ENCODE peak calls at places on chromosomes 7 and 10, in seven cellular contexts. O, Q, L, D, T, C and F are unnamed samples.
A peak's percentile ranks its signal among the peaks of the same experiment; 100 is the strongest.

GRCh38 chr10:3119796-3120459 is 52.6 kb downstream of the PFKP start:
- DNase-seq in O (peak; percentile 60), Q (peak; percentile 39), L (peak; percentile 19), D (no peak), T (peak; percentile 74), C (peak; percentile 47), F (no peak)

GRCh38 chr10:36446873-36447272 is 678.5 kb upstream of the ANKRD30A start:
- DNase-seq in O (no peak), Q (peak; percentile 60), L (no peak), D (no peak), T (no peak), C (no peak), F (no peak)

GRCh38 chr10:110774069-110775021 is 97.4 kb upstream of the PDCD4 start:
- DNase-seq in O (no peak), Q (no peak), L (peak; percentile 87), D (no peak), T (peak; percentile 92), C (peak; percentile 84), F (no peak)

GRCh38 chr7:101681170-101682007 is 52.3 kb upstream of the MYL10 start:
- DNase-seq in O (no peak), Q (no peak), L (peak; percentile 90), D (no peak), T (peak; percentile 95), C (no peak), F (peak; percentile 12)

GRCh38 chr10:126059101-126059826 is 162.9 kb downstream of the FANK1 start:
- DNase-seq in O (no peak), Q (no peak), L (peak; percentile 90), D (no peak), T (peak; percentile 90), C (no peak), F (no peak)

GRCh38 chr10:130026670-130027456 is 62.8 kb upstream of the EBF3 start:
- DNase-seq in O (no peak), Q (no peak), L (no peak), D (no peak), T (no peak), C (no peak), F (no peak)

GRCh38 chr7:55250313-55250712 is 114.8 kb upstream of the LANCL2 start:
- DNase-seq in O (peak; percentile 84), Q (peak; percentile 45), L (no peak), D (no peak), T (peak; percentile 42), C (peak; percentile 53), F (no peak)

GRCh38 chr7:12257582-12257981 is 46.5 kb downstream of the TMEM106B start:
- DNase-seq in O (no peak), Q (no peak), L (peak; percentile 39), D (no peak), T (peak; percentile 58), C (no peak), F (no peak)

GRCh38 chr10:129800-130199 is 5.5 kb upstream of the ZMYND11 start:
- DNase-seq in O (no peak), Q (no peak), L (no peak), D (no peak), T (peak; percentile 18), C (no peak), F (no peak)

GRCh38 chr10:109327266-109327665 is 596.0 kb downstream of the XPNPEP1 start:
- DNase-seq in O (no peak), Q (no peak), L (peak; percentile 45), D (no peak), T (no peak), C (no peak), F (no peak)

GRCh38 chr10:115941247-115941840 is 331.7 kb downstream of the GFRA1 start:
- DNase-seq in O (no peak), Q (no peak), L (no peak), D (no peak), T (peak; percentile 34), C (no peak), F (no peak)

GRCh38 chr10:5893321-5893720 is 3.3 kb downstream of the FBH1 start:
- DNase-seq in O (no peak), Q (peak; percentile 52), L (no peak), D (no peak), T (no peak), C (no peak), F (no peak)

GRCh38 chr10:12588091-12588850 is 238.9 kb downstream of the CAMK1D start:
- DNase-seq in O (no peak), Q (no peak), L (peak; percentile 43), D (no peak), T (peak; percentile 36), C (no peak), F (no peak)

GRCh38 chr7:44184221-44184873 is 4.9 kb downstream of the GCK start:
- DNase-seq in O (no peak), Q (no peak), L (peak; percentile 89), D (no peak), T (peak; percentile 94), C (peak; percentile 25), F (no peak)

GRCh38 chr10:13891542-13892431 is 305.0 kb downstream of the PRPF18 start:
- DNase-seq in O (peak; percentile 63), Q (peak; percentile 73), L (peak; percentile 28), D (no peak), T (peak; percentile 62), C (no peak), F (no peak)

GRCh38 chr10:83544049-83544448 is 595.3 kb upstream of the GHITM start:
- DNase-seq in O (peak; percentile 8), Q (no peak), L (no peak), D (no peak), T (no peak), C (no peak), F (no peak)

GRCh38 chr7:132780822-132781221 is 204.6 kb upstream of the PLXNA4 start:
- DNase-seq in O (no peak), Q (no peak), L (no peak), D (no peak), T (no peak), C (no peak), F (no peak)

GRCh38 chr10:6602700-6603084 is 22.6 kb upstream of the PRKCQ start:
- DNase-seq in O (no peak), Q (no peak), L (no peak), D (no peak), T (no peak), C (no peak), F (no peak)

GRCh38 chr10:113177163-113177935 is 227.3 kb downstream of the TCF7L2 start:
- DNase-seq in O (no peak), Q (peak; percentile 28), L (no peak), D (no peak), T (no peak), C (no peak), F (no peak)

GRCh38 chr7:117010375-117011133 is 57.3 kb downstream of the ST7 start:
- DNase-seq in O (no peak), Q (no peak), L (peak; percentile 62), D (no peak), T (peak; percentile 67), C (no peak), F (no peak)

GRCh38 chr7:132380065-132380464 is 196.2 kb downstream of the PLXNA4 start:
- DNase-seq in O (peak; percentile 53), Q (peak; percentile 42), L (peak; percentile 52), D (no peak), T (no peak), C (no peak), F (peak; percentile 40)

GRCh38 chr7:27152816-27153486 is 568 bp upstream of the HOXA3 start:
- DNase-seq in O (peak; percentile 46), Q (no peak), L (no peak), D (no peak), T (no peak), C (no peak), F (no peak)
- H3K27me3 ChIP-seq in O (peaks cover 100% of the 10 kb centered on the region), Q (peaks cover 100% of the 10 kb centered on the region), L (no peaks in the 10 kb centered on the region), D (peaks cover 100% of the 10 kb centered on the region), T (no peaks in the 10 kb centered on the region), C (peaks cover 92% of the 10 kb centered on the region), F (no peaks in the 10 kb centered on the region)

GRCh38 chr10:4241724-4242345 is 456.8 kb upstream of the KLF6 start:
- DNase-seq in O (peak; percentile 41), Q (peak; percentile 44), L (peak; percentile 100), D (no peak), T (peak; percentile 96), C (no peak), F (peak; percentile 46)
- H3K27ac ChIP-seq in O (peak overlapping the region; percentile 33), Q (peak overlapping the region; percentile 79), L (peak overlapping the region; percentile 97), D (peak overlapping the region; percentile 89), T (peak overlapping the region; percentile 99), C (no peak overlapping the region), F (peak overlapping the region; percentile 63)

GRCh38 chr10:46541017-46541661 is 15.3 kb downstream of the GPRIN2 start:
- DNase-seq in O (peak; percentile 89), Q (peak; percentile 85), L (peak; percentile 24), D (no peak), T (peak; percentile 36), C (peak; percentile 94), F (peak; percentile 17)

GRCh38 chr10:46538723-46539426 is 17.6 kb downstream of the GPRIN2 start:
- DNase-seq in O (no peak), Q (no peak), L (no peak), D (no peak), T (peak; percentile 27), C (no peak), F (no peak)

GRCh38 chr10:46538155-46538554 is 18.3 kb downstream of the GPRIN2 start:
- DNase-seq in O (no peak), Q (no peak), L (no peak), D (no peak), T (no peak), C (no peak), F (no peak)

GRCh38 chr10:46540412-46541016 is 15.9 kb downstream of the GPRIN2 start:
- DNase-seq in O (no peak), Q (no peak), L (no peak), D (no peak), T (no peak), C (no peak), F (no peak)

DNA sequence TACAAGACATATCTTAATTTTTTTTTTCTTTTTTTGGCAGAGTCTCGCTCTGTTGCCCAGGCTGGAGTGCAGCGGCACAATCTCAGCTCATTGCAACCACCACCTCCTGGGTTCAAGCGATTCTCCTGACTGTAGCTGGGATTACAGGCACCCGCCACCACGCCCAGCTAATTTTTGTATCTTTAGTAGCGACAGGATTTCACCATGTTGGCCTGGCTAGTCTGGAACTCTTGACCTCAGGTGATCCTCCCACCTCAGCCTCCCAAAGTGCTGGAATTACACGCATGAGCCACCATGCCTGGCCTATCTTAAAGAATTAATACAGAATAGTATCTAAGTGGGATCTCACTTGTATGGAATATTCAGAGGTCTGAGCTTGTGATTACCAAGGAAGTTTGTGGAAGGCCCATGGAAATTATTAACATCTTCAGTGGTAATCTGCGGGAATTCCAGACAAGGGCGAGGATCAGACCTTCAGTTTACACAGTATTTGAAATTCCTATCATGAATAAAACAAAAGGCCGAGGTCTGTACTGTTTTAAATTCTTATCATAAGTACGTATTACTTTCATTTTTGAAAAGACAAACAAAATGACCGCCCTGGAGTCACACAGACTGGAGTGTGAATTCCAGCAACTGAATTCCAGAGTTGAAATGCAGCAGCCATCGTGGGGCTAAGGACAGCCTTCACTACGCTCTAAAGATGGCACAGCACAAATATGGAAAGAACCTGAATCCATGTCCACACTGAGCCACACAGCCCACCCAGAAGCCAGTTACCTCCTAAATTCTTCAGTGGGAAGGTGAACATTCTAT is 16.7 kb downstream of the GPRIN2 start:
- DNase-seq in O (no peak), Q (no peak), L (peak; percentile 74), D (no peak), T (peak; percentile 74), C (no peak), F (peak; percentile 11)
- H3K27me3 ChIP-seq in O (no peaks in the 10 kb centered on the region), Q (no peaks in the 10 kb centered on the region), L (peaks cover 16% of the 10 kb centered on the region), D (peaks cover 40% of the 10 kb centered on the region), T (peaks cover 35% of the 10 kb centered on the region), C (peaks cover 65% of the 10 kb centered on the region), F (no peaks in the 10 kb centered on the region)

DNA sequence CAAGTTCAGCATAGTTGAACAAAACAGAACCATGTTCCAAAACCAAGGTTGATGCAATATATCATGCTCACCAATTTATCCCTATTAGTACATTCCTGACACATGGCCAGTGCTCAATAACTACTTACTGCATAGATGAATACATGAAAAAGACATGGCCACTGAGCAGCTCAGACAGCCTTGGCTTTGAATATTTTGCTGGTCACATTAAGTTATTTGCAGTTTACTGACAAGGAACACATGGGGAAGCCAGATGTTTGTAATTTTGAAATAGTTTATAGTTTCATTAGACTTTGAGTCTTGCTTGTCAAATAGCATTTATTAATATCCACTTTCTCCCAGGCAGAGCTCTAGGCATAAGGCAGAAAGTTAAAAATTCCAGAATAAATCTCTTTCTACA is 91.1 kb downstream of the PCGF5 start:
- DNase-seq in O (no peak), Q (no peak), L (no peak), D (no peak), T (no peak), C (no peak), F (no peak)
- H3K27ac ChIP-seq in O (no peak overlapping the region), Q (no peak overlapping the region), L (no peak overlapping the region), D (no peak overlapping the region), T (no peak overlapping the region), C (no peak overlapping the region), F (no peak overlapping the region)